ENCODE peak calls at places on chromosomes 5 and 9, in ten cellular contexts. One of them, this sample, is unnamed.
A peak's percentile ranks its signal among the peaks of the same experiment; 100 is the strongest.

GRCh38 chr5:88419931-88420330 is 151.3 kb upstream of the TMEM161B start:
- DNase-seq in NCI-H1417: no peak
- DNase-seq in GM04503: no peak
- DNase-seq in CD4-positive, alpha-beta memory T cell: no peak
- DNase-seq in activated CD4-positive, alpha-beta T cell treated with anti-CD3 and anti-CD28 coated beads for 36 hours: no peak
- DNase-seq in CD4-positive, alpha-beta T cell: no peak
- DNase-seq in posterior vena cava: no peak
- DNase-seq in foreskin fibroblast: no peak
- DNase-seq in AG08395: no peak
- DNase-seq in pons: no peak
- DNase-seq in this sample: no peak

GRCh38 chr5:54243483-54244080 is 66.8 kb downstream of the ARL15 start:
- DNase-seq in NCI-H1417: peak; percentile 28
- DNase-seq in GM04503: no peak
- DNase-seq in CD4-positive, alpha-beta memory T cell: peak; percentile 36
- DNase-seq in activated CD4-positive, alpha-beta T cell treated with anti-CD3 and anti-CD28 coated beads for 36 hours: peak; percentile 53
- DNase-seq in CD4-positive, alpha-beta T cell: peak; percentile 11
- DNase-seq in posterior vena cava: no peak
- DNase-seq in foreskin fibroblast: peak; percentile 74
- DNase-seq in AG08395: peak; percentile 58
- DNase-seq in pons: peak; percentile 32
- DNase-seq in this sample: peak; percentile 67

GRCh38 chr5:133993563-133993962 is 11.2 kb downstream of the VDAC1 start:
- DNase-seq in NCI-H1417: no peak
- DNase-seq in GM04503: no peak
- DNase-seq in CD4-positive, alpha-beta memory T cell: no peak
- DNase-seq in activated CD4-positive, alpha-beta T cell treated with anti-CD3 and anti-CD28 coated beads for 36 hours: no peak
- DNase-seq in CD4-positive, alpha-beta T cell: no peak
- DNase-seq in posterior vena cava: no peak
- DNase-seq in foreskin fibroblast: no peak
- DNase-seq in AG08395: no peak
- DNase-seq in pons: no peak
- DNase-seq in this sample: no peak

GRCh38 chr9:89755835-89756234 is 151.0 kb downstream of the GADD45G start:
- DNase-seq in NCI-H1417: no peak
- DNase-seq in GM04503: no peak
- DNase-seq in CD4-positive, alpha-beta memory T cell: no peak
- DNase-seq in activated CD4-positive, alpha-beta T cell treated with anti-CD3 and anti-CD28 coated beads for 36 hours: no peak
- DNase-seq in CD4-positive, alpha-beta T cell: no peak
- DNase-seq in posterior vena cava: peak; percentile 75
- DNase-seq in foreskin fibroblast: no peak
- DNase-seq in AG08395: no peak
- DNase-seq in pons: no peak
- DNase-seq in this sample: peak; percentile 94

GRCh38 chr5:82405166-82405565 is 127.0 kb upstream of the RPS23 start:
- DNase-seq in NCI-H1417: no peak
- DNase-seq in GM04503: peak; percentile 31
- DNase-seq in CD4-positive, alpha-beta memory T cell: no peak
- DNase-seq in activated CD4-positive, alpha-beta T cell treated with anti-CD3 and anti-CD28 coated beads for 36 hours: no peak
- DNase-seq in CD4-positive, alpha-beta T cell: no peak
- DNase-seq in posterior vena cava: no peak
- DNase-seq in foreskin fibroblast: peak; percentile 70
- DNase-seq in AG08395: peak; percentile 49
- DNase-seq in pons: no peak
- DNase-seq in this sample: no peak

GRCh38 chr5:157328277-157328912 is 62.5 kb downstream of the CYFIP2 start:
- DNase-seq in NCI-H1417: peak; percentile 73
- DNase-seq in GM04503: peak; percentile 20
- DNase-seq in CD4-positive, alpha-beta memory T cell: peak; percentile 68
- DNase-seq in activated CD4-positive, alpha-beta T cell treated with anti-CD3 and anti-CD28 coated beads for 36 hours: peak; percentile 77
- DNase-seq in CD4-positive, alpha-beta T cell: peak; percentile 36
- DNase-seq in posterior vena cava: peak; percentile 84
- DNase-seq in foreskin fibroblast: peak; percentile 89
- DNase-seq in AG08395: peak; percentile 94
- DNase-seq in pons: peak; percentile 82
- DNase-seq in this sample: peak; percentile 81

GRCh38 chr5:43268188-43268820 is 44.9 kb downstream of the HMGCS1 start:
- DNase-seq in NCI-H1417: no peak
- DNase-seq in GM04503: no peak
- DNase-seq in CD4-positive, alpha-beta memory T cell: no peak
- DNase-seq in activated CD4-positive, alpha-beta T cell treated with anti-CD3 and anti-CD28 coated beads for 36 hours: no peak
- DNase-seq in CD4-positive, alpha-beta T cell: no peak
- DNase-seq in posterior vena cava: no peak
- DNase-seq in foreskin fibroblast: no peak
- DNase-seq in AG08395: no peak
- DNase-seq in pons: no peak
- DNase-seq in this sample: no peak

GRCh38 chr9:93612796-93613154 is 36.4 kb downstream of the PHF2 start:
- DNase-seq in NCI-H1417: no peak
- DNase-seq in GM04503: no peak
- DNase-seq in CD4-positive, alpha-beta memory T cell: no peak
- DNase-seq in activated CD4-positive, alpha-beta T cell treated with anti-CD3 and anti-CD28 coated beads for 36 hours: peak; percentile 36
- DNase-seq in CD4-positive, alpha-beta T cell: no peak
- DNase-seq in posterior vena cava: no peak
- DNase-seq in foreskin fibroblast: no peak
- DNase-seq in AG08395: no peak
- DNase-seq in pons: no peak
- DNase-seq in this sample: peak; percentile 97

GRCh38 chr5:79200573-79201183 is 35.3 kb upstream of the JMY start:
- DNase-seq in NCI-H1417: no peak
- DNase-seq in GM04503: no peak
- DNase-seq in CD4-positive, alpha-beta memory T cell: peak; percentile 12
- DNase-seq in activated CD4-positive, alpha-beta T cell treated with anti-CD3 and anti-CD28 coated beads for 36 hours: peak; percentile 10
- DNase-seq in CD4-positive, alpha-beta T cell: no peak
- DNase-seq in posterior vena cava: no peak
- DNase-seq in foreskin fibroblast: peak; percentile 51
- DNase-seq in AG08395: peak; percentile 14
- DNase-seq in pons: no peak
- DNase-seq in this sample: peak; percentile 13

GRCh38 chr9:17520264-17521058 is 58.4 kb upstream of the SH3GL2 start:
- DNase-seq in NCI-H1417: no peak
- DNase-seq in GM04503: no peak
- DNase-seq in CD4-positive, alpha-beta memory T cell: no peak
- DNase-seq in activated CD4-positive, alpha-beta T cell treated with anti-CD3 and anti-CD28 coated beads for 36 hours: no peak
- DNase-seq in CD4-positive, alpha-beta T cell: no peak
- DNase-seq in posterior vena cava: no peak
- DNase-seq in foreskin fibroblast: no peak
- DNase-seq in AG08395: no peak
- DNase-seq in pons: no peak
- DNase-seq in this sample: peak; percentile 95

GRCh38 chr5:135569755-135570452 is 8.9 kb downstream of the CXCL14 start:
- DNase-seq in NCI-H1417: peak; percentile 37
- DNase-seq in GM04503: no peak
- DNase-seq in CD4-positive, alpha-beta memory T cell: no peak
- DNase-seq in activated CD4-positive, alpha-beta T cell treated with anti-CD3 and anti-CD28 coated beads for 36 hours: peak; percentile 29
- DNase-seq in CD4-positive, alpha-beta T cell: no peak
- DNase-seq in posterior vena cava: peak; percentile 56
- DNase-seq in foreskin fibroblast: peak; percentile 74
- DNase-seq in AG08395: peak; percentile 53
- DNase-seq in pons: no peak
- DNase-seq in this sample: peak; percentile 94

GRCh38 chr5:63916786-63917185 is 45.5 kb downstream of the HTR1A start:
- DNase-seq in NCI-H1417: no peak
- DNase-seq in GM04503: peak; percentile 3
- DNase-seq in CD4-positive, alpha-beta memory T cell: no peak
- DNase-seq in activated CD4-positive, alpha-beta T cell treated with anti-CD3 and anti-CD28 coated beads for 36 hours: no peak
- DNase-seq in CD4-positive, alpha-beta T cell: no peak
- DNase-seq in posterior vena cava: no peak
- DNase-seq in foreskin fibroblast: no peak
- DNase-seq in AG08395: no peak
- DNase-seq in pons: no peak
- DNase-seq in this sample: no peak